ENCODE peak calls at places on chromosomes 5 and 9, in four cellular contexts. G is RWPE1; S is CD8-positive, alpha-beta T cell; W is A673. Y is an unnamed sample.

GRCh38 chr5:176743136-176743827 is 67.1 kb upstream of the UNC5A start:
- DNase-seq in G (no peak), S (no peak), W (no peak), Y (no peak)

GRCh38 chr9:130159814-130160670 is 12.2 kb upstream of the NCS1 start:
- DNase-seq in G (no peak), W (no peak), S (no peak), Y (peak; percentile 26)

GRCh38 chr9:127176631-127177030 is 54.2 kb upstream of the ANGPTL2 start:
- DNase-seq in S (no peak), G (no peak), W (no peak), Y (no peak)

GRCh38 chr9:101727621-101728524 is 10.6 kb downstream of the GRIN3A start:
- DNase-seq in W (peak; percentile 32), S (no peak), G (peak; percentile 34), Y (no peak)

GRCh38 chr5:141914154-141914743 is 9.4 kb upstream of the DELE1 start:
- DNase-seq in S (no peak), G (no peak), W (no peak), Y (peak; percentile 52)

GRCh38 chr5:62489471-62489870 is 76.9 kb downstream of the IPO11 start:
- DNase-seq in W (no peak), G (no peak), S (no peak), Y (no peak)

GRCh38 chr9:101275671-101276250 is 109.0 kb downstream of the BAAT start:
- DNase-seq in W (peak; percentile 43), G (no peak), S (no peak), Y (no peak)

GRCh38 chr9:112894031-112894430 is 3.4 kb upstream of the SLC46A2 start:
- DNase-seq in S (no peak), W (no peak), G (peak; percentile 38), Y (no peak)

GRCh38 chr9:134330590-134330989 is 4.3 kb downstream of the RXRA start:
- DNase-seq in G (no peak), S (no peak), W (no peak), Y (no peak)

GRCh38 chr9:3578786-3579185 is 53.0 kb upstream of the RFX3 start:
- DNase-seq in W (peak; percentile 6), G (peak; percentile 0), S (no peak), Y (no peak)

GRCh38 chr5:124193371-124193789 is 553.1 kb downstream of the ZNF608 start:
- DNase-seq in W (no peak), G (peak; percentile 76), S (no peak), Y (no peak)

GRCh38 chr5:60943624-60944023 is 1.2 kb downstream of the ERCC8 start:
- DNase-seq in G (no peak), W (no peak), S (no peak), Y (no peak)

GRCh38 chr5:143582869-143583268 is 179.4 kb upstream of the NR3C1 start:
- DNase-seq in G (no peak), S (no peak), W (peak; percentile 25), Y (no peak)

GRCh38 chr5:174518512-174518911 is 205.9 kb upstream of the MSX2 start:
- DNase-seq in S (no peak), G (no peak), W (no peak), Y (no peak)

GRCh38 chr5:172730222-172730621 is 40.8 kb downstream of the DUSP1 start:
- DNase-seq in W (no peak), S (no peak), G (no peak), Y (no peak)

GRCh38 chr5:163912023-163912422 is 406.6 kb downstream of the MAT2B start:
- DNase-seq in S (no peak), W (no peak), G (no peak), Y (no peak)

GRCh38 chr9:87422999-87423398 is 74.7 kb upstream of the DAPK1 start:
- DNase-seq in G (no peak), W (no peak), S (no peak), Y (no peak)

GRCh38 chr5:95760291-95761191 is 29.4 kb downstream of the RHOBTB3 start:
- DNase-seq in G (peak; percentile 26), S (no peak), W (peak; percentile 45), Y (no peak)

GRCh38 chr5:80926536-80926935 is 33.6 kb upstream of the RASGRF2 start:
- DNase-seq in W (no peak), G (no peak), S (no peak), Y (no peak)

GRCh38 chr5:119527346-119527745 is 75.0 kb downstream of the HSD17B4 start:
- DNase-seq in S (no peak), W (no peak), G (peak; percentile 57), Y (no peak)

GRCh38 chr5:72063219-72063819 is 44.0 kb upstream of the MAP1B start:
- DNase-seq in G (peak; percentile 58), W (peak; percentile 54), S (no peak), Y (no peak)

GRCh38 chr9:116653580-116654355 is 33.3 kb upstream of the TRIM32 start:
- DNase-seq in S (no peak), G (no peak), W (no peak), Y (no peak)
- H3K27ac ChIP-seq in S (no peak overlapping the region), G (no peak overlapping the region), W (no peak overlapping the region), Y (no peak overlapping the region)

GRCh38 chr5:89241186-89241585 is 358.2 kb upstream of the MEF2C start:
- DNase-seq in G (no peak), S (no peak), W (no peak), Y (no peak)

GRCh38 chr5:89246252-89246651 is 363.3 kb upstream of the MEF2C start:
- DNase-seq in S (no peak), W (peak; percentile 46), G (no peak), Y (no peak)

DNA sequence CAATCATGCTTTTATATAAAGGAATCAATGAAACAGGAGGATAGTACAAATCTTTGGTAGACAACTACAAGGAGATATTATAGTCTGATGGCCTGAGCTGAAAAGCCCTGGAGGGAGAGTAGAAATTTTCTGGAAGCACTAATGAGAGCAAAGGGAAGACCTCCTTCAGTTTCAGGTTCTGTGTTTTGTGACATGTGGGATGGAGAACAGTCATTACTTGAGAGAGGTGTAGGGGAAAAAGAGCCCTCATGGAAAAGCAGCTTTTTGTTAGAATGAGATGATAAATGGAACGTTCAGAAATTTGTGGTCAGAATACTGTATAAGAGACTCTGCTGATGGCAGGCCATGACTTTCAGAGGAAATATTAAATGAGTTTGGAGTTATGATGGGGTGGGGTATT is 360.6 kb upstream of the MEF2C start:
- DNase-seq in S (no peak), G (no peak), W (no peak), Y (no peak)
- H3K27ac ChIP-seq in S (no peak overlapping the region), G (no peak overlapping the region), W (no peak overlapping the region), Y (no peak overlapping the region)

GRCh38 chr9:110257971-110258370 is 1.7 kb upstream of the TXN start:
- DNase-seq in W (no peak), G (no peak), S (no peak), Y (no peak)
- H3K27ac ChIP-seq in W (peak overlapping the region; percentile 87), G (peak overlapping the region; percentile 94), S (no peak overlapping the region), Y (peak overlapping the region; percentile 63)

DNA sequence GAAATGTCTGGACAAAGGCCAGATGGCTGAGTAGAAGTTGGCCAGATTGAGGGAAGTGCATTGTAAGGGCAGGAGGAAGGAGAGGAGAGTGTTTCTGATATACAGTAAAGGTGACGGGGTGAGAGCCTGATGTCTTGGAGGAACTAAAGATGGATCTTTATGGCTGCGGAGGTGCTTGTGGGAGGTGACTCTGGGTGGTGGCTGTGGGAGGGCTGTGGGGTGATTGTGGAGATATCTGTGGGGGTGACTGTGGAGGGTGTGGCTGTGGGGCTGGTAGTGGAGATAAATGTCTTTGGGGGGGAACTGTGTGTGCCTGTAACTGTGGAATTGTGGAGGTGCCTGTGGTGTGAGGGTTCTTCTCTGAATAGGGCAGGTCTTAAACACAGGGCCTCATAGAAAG is 121.4 kb downstream of the CMYA5 start:
- DNase-seq in W (no peak), S (no peak), G (no peak), Y (no peak)
- H3K27ac ChIP-seq in W (no peak overlapping the region), S (no peak overlapping the region), G (no peak overlapping the region), Y (no peak overlapping the region)

GRCh38 chr9:128918921-128919320 is 1.9 kb upstream of the PHYHD1 start:
- DNase-seq in G (no peak), S (no peak), W (no peak), Y (no peak)
- H3K27ac ChIP-seq in G (peak overlapping the region; percentile 99), S (no peak overlapping the region), W (peak overlapping the region; percentile 27), Y (peak overlapping the region; percentile 51)

GRCh38 chr5:132057498-132058255 is 2.8 kb upstream of the IL3 start:
- DNase-seq in S (peak; percentile 8), G (no peak), W (no peak), Y (no peak)

GRCh38 chr5:132056610-132057497 is 3.6 kb upstream of the IL3 start:
- DNase-seq in S (peak; percentile 16), W (no peak), G (no peak), Y (no peak)

GRCh38 chr5:132059696-132060500 is 557 bp upstream of the IL3 start:
- DNase-seq in W (no peak), G (no peak), S (no peak), Y (no peak)

GRCh38 chr5:132059043-132059695 is 1.3 kb upstream of the IL3 start:
- DNase-seq in S (peak; percentile 50), G (no peak), W (no peak), Y (no peak)

DNA sequence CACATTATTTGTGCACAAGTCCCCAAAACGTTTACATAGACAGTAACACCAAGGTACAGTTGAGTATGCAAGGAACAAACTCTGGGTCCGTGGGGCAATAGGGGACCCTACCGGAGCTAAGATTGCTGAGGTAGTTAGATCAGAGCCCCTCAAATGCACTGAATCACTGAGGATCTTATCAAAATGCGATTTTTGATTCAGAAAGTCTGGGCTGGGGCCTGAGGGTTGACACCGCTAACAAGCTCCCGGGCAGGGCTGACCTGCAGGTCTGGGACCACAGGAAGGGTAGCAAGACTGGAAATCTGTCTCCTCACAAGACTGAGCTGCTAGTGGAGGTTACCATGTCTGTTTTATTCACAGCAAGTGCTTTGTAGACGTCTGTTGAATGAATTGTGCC is 1.8 kb upstream of the IL3 start:
- DNase-seq in S (no peak), W (no peak), G (no peak), Y (no peak)
- H3K27ac ChIP-seq in S (no peak overlapping the region), W (no peak overlapping the region), G (no peak overlapping the region), Y (no peak overlapping the region)

DNA sequence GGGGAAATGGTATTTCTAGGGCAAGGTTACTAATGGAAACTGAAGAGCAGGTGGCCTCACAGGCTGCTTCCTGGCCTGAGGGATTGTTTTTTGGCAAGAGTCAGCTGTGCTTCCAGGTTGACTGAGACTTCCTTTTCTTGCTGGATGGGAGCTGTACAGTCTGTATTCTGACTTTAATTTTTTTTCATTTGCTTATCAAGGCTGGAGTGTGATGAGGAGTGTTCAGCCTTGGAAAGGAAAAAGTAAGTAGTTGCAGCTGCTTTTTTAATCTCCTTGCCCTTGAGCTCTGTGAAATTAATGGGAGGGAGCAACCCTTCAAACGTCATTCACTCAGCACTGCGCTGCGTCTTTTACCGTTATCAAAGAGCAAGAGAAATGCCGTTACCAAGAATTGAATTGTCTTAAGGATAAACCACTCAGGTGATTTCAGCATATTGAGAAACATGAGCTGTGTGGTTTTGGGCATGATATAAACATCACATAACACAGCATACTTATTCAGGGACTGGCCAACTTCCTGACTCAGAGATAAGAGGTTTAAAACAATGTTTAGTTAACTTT is 47.6 kb downstream of the AQP7 start:
- DNase-seq in S (no peak), W (no peak), G (no peak), Y (no peak)
- H3K27ac ChIP-seq in S (no peak overlapping the region), W (no peak overlapping the region), G (no peak overlapping the region), Y (no peak overlapping the region)

GRCh38 chr5:151100690-151101089 is 19.9 kb upstream of the TNIP1 start:
- DNase-seq in S (no peak), G (no peak), W (no peak), Y (no peak)

GRCh38 chr5:151104795-151105194 is 24.0 kb upstream of the TNIP1 start:
- DNase-seq in W (no peak), G (no peak), S (no peak), Y (no peak)

GRCh38 chr5:151101151-151101550 is 20.3 kb upstream of the TNIP1 start:
- DNase-seq in S (no peak), W (no peak), G (no peak), Y (no peak)

GRCh38 chr5:151098185-151098813 is 17.5 kb upstream of the TNIP1 start:
- DNase-seq in G (no peak), S (peak; percentile 33), W (no peak), Y (no peak)

GRCh38 chr5:151101746-151102145 is 20.9 kb upstream of the TNIP1 start:
- DNase-seq in G (no peak), S (no peak), W (no peak), Y (no peak)
- H3K27ac ChIP-seq in G (no peak overlapping the region), S (no peak overlapping the region), W (no peak overlapping the region), Y (no peak overlapping the region)